ENCODE peak calls at places on chromosome 9, in eight cellular contexts. F is stimulated activated CD8-positive, alpha-beta memory T cell treated with anti-CD3 and anti-CD28 coated beads, Interleukin-15, amount 100 ng/mL, for 24 hours; P is aorta; W is putamen; J is myocyte; L is uterus; N is CD8-positive, alpha-beta memory T cell; T is midbrain. Y is an unnamed sample.

GRCh38 chr9:97307091-97307490 is 368 bp upstream of the CCDC180 start:
- DNase-seq in F (no peak), P (peak), W (peak), J (peak), L (peak), N (no peak), T (peak), Y (peak)

GRCh38 chr9:91428927-91429351 is 5.3 kb upstream of the NFIL3 start:
- DNase-seq in F (no peak), P (no peak), W (no peak), J (no peak), L (peak), N (no peak), T (no peak), Y (no peak)

GRCh38 chr9:89538874-89539273 is 41.0 kb upstream of the SEMA4D start:
- DNase-seq in F (no peak), P (no peak), W (no peak), J (no peak), L (no peak), N (no peak), T (no peak), Y (no peak)

GRCh38 chr9:77495834-77496671 is 152.1 kb downstream of the GNA14 start:
- DNase-seq in F (no peak), P (no peak), W (no peak), J (peak), L (peak), N (no peak), T (peak), Y (no peak)

GRCh38 chr9:2631263-2631662 is 9.7 kb downstream of the VLDLR start:
- DNase-seq in F (no peak), P (no peak), W (no peak), J (no peak), L (no peak), N (no peak), T (no peak), Y (no peak)

GRCh38 chr9:137582286-137582860 is 3.6 kb upstream of the DPH7 start:
- DNase-seq in F (no peak), P (no peak), W (no peak), J (peak), L (no peak), N (no peak), T (no peak), Y (no peak)

GRCh38 chr9:6224393-6225154 is 9.0 kb downstream of the IL33 start:
- DNase-seq in F (no peak), P (no peak), W (no peak), J (no peak), L (no peak), N (no peak), T (peak), Y (no peak)

GRCh38 chr9:16092627-16093091 is 539.8 kb downstream of the CCDC171 start:
- DNase-seq in F (no peak), P (no peak), W (no peak), J (no peak), L (peak), N (no peak), T (no peak), Y (no peak)

GRCh38 chr9:134793281-134793680 is 87.3 kb upstream of the FCN2 start:
- DNase-seq in F (no peak), P (no peak), W (no peak), J (no peak), L (no peak), N (no peak), T (no peak), Y (no peak)

GRCh38 chr9:16121593-16121992 is 568.8 kb downstream of the CCDC171 start:
- DNase-seq in F (no peak), P (no peak), W (no peak), J (peak), L (no peak), N (no peak), T (no peak), Y (no peak)

GRCh38 chr9:109781541-109782197 is 1.7 kb downstream of the PALM2AKAP2 start:
- DNase-seq in F (no peak), P (no peak), W (no peak), J (peak), L (no peak), N (no peak), T (no peak), Y (no peak)

GRCh38 chr9:121529237-121529987 is 29.8 kb upstream of the GGTA1 start:
- DNase-seq in F (no peak), P (peak), W (peak), J (peak), L (peak), N (no peak), T (peak), Y (peak)

Y was measured in head of caudate nucleus.